ENCODE peak calls at places on chromosomes 2 and 18, in five cellular contexts. N is prostate gland, S is mucosa of descending colon, V is cardiac muscle cell, Y is GM12865. T is an unnamed sample.

GRCh38 chr2:55232863-55233657 is 572 bp downstream of the RPS27A start:
- DNase-seq in N (no peak), V (peak; percentile 36), S (peak; percentile 70), Y (peak; percentile 64), T (no peak)

GRCh38 chr2:64666810-64667438 is 13.2 kb upstream of the SERTAD2 start:
- DNase-seq in V (peak; percentile 25), Y (peak; percentile 61), S (no peak), N (no peak), T (no peak)

GRCh38 chr2:121047383-121047782 is 237.6 kb downstream of the TFCP2L1 start:
- DNase-seq in Y (no peak), V (no peak), S (no peak), N (no peak), T (no peak)

GRCh38 chr2:102520009-102520408 is 47.0 kb downstream of the SLC9A4 start:
- DNase-seq in S (no peak), Y (peak; percentile 68), V (peak; percentile 43), N (peak; percentile 15), T (no peak)

GRCh38 chr2:19754907-19755306 is 146.9 kb downstream of the TTC32 start:
- DNase-seq in N (no peak), Y (no peak), V (peak; percentile 52), S (no peak), T (no peak)

GRCh38 chr2:231361701-231362588 is 33.6 kb upstream of the B3GNT7 start:
- DNase-seq in V (no peak), S (no peak), N (no peak), Y (peak; percentile 68), T (no peak)

GRCh38 chr18:74172697-74173433 is 24.5 kb downstream of the TIMM21 start:
- DNase-seq in Y (no peak), N (no peak), S (no peak), V (no peak), T (no peak)

GRCh38 chr2:18498531-18498930 is 61.9 kb downstream of the RDH14 start:
- DNase-seq in S (no peak), N (no peak), Y (no peak), V (no peak), T (peak; percentile 45)

GRCh38 chr2:186592137-186592875 is 2.5 kb downstream of the ITGAV start:
- DNase-seq in S (no peak), V (no peak), Y (no peak), N (no peak), T (no peak)
- H3K4me3 ChIP-seq in S (no peak overlapping the region), V (peak overlapping the region; percentile 95), Y (no peak overlapping the region), N (no peak overlapping the region), T (no peak overlapping the region)

GRCh38 chr2:226187601-226188000 is 612.0 kb downstream of the IRS1 start:
- DNase-seq in N (no peak), V (peak; percentile 54), Y (no peak), S (no peak), T (no peak)

GRCh38 chr2:226187126-226187525 is 612.5 kb downstream of the IRS1 start:
- DNase-seq in V (no peak), S (no peak), N (no peak), Y (no peak), T (no peak)

GRCh38 chr2:226184940-226185575 is 614.6 kb downstream of the IRS1 start:
- DNase-seq in S (no peak), Y (no peak), N (no peak), V (peak; percentile 52), T (no peak)

GRCh38 chr2:226184540-226184939 is 615.1 kb downstream of the IRS1 start:
- DNase-seq in N (no peak), V (no peak), S (no peak), Y (no peak), T (no peak)

GRCh38 chr2:226185613-226186211 is 613.9 kb downstream of the IRS1 start:
- DNase-seq in Y (no peak), N (peak; percentile 8), S (no peak), V (peak; percentile 91), T (no peak)
- TF ChIP-seq CTCF in Y (no peak), N (no peak), S (no peak), V (no peak), T (no peak)

DNA sequence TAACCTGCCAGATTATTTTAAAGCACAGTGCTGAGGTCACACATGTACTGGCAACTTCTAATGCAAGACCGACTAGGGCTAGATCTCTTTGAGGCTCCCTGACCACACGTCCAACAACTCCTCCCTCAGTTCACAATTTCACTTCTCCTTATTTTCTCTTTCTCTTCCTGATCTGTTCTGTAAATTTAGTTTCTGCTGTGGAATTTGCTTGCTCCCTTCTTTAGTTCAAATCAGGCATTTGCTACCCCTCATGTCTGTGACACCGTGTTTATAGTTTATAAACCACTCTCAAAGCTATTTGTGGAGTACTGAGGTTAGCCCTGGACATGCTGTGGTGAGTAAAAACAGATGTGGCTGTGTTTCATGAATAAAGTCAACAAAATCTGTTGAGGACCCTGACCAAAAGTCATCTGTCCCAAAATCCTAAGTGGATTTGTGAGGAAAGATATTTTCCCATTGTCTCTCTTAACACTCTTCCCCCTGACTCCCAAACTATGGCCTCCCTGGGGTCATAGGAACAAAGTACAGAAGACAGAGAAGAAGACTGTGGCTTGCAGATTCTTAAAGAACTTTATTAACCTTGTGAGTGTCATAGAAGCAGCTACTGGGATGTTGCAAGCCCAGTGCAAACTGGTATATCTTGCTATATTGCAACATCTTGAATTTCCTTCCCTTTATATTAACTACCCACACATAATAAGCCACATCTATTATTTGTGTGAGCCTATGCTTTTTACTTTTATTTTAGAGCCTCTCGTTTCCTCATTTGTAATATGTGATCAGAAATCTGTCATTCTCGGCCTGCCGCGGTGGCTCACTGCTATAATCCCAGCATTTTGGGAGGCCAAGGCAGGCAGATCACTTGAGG is 3.5 kb upstream of the NAGK start:
- DNase-seq in S (no peak), V (peak; percentile 55), N (no peak), Y (peak; percentile 75), T (no peak)
- H3K4me3 ChIP-seq in S (no peak overlapping the region), V (no peak overlapping the region), N (no peak overlapping the region), Y (peak overlapping the region; percentile 38), T (no peak overlapping the region)

GRCh38 chr18:71398530-71398929 is 1109.7 kb downstream of the SOCS6 start:
- DNase-seq in V (peak; percentile 50), S (no peak), N (no peak), Y (no peak), T (peak; percentile 46)
- TF ChIP-seq CTCF in V (peak; percentile 43), S (no peak), N (no peak), Y (no peak), T (peak; percentile 78)

T was measured in LNCaP clone FGC.